ENCODE peak calls at places on chromosomes 4 and X, in eight cellular contexts. Q, N, U, A, K, B, F and E are unnamed samples.

GRCh38 chr4:39469429-39470077 is 10.7 kb downstream of the LIAS start:
- DNase-seq in Q (peak), N (no peak), U (peak), A (peak), K (no peak), B (peak), F (peak), E (no peak)

GRCh38 chr4:53644607-53645006 is 53.3 kb upstream of the LNX1 start:
- DNase-seq in Q (peak), N (peak), U (no peak), A (no peak), K (peak), B (no peak), F (no peak), E (peak)

GRCh38 chrX:68852046-68852445 is 23.2 kb downstream of the EFNB1 start:
- DNase-seq in Q (no peak), N (no peak), U (no peak), A (no peak), K (no peak), B (no peak), F (no peak), E (no peak)

GRCh38 chrX:129449141-129449540 is 74.1 kb downstream of the SMARCA1 start:
- DNase-seq in Q (no peak), N (no peak), U (no peak), A (no peak), K (no peak), B (no peak), F (no peak), E (no peak)

GRCh38 chrX:104351173-104351769 is 96.5 kb upstream of the ESX1 start:
- DNase-seq in Q (peak), N (no peak), U (no peak), A (no peak), K (no peak), B (no peak), F (peak), E (no peak)

GRCh38 chr4:98568896-98569663 is 89.3 kb downstream of the TSPAN5 start:
- DNase-seq in Q (no peak), N (no peak), U (no peak), A (no peak), K (no peak), B (no peak), F (peak), E (no peak)

GRCh38 chrX:130340271-130340670 is 552 bp downstream of the SLC25A14 start:
- DNase-seq in Q (no peak), N (no peak), U (no peak), A (no peak), K (no peak), B (no peak), F (no peak), E (no peak)

GRCh38 chrX:74534569-74535038 is 79.8 kb downstream of the RLIM start:
- DNase-seq in Q (no peak), N (no peak), U (no peak), A (no peak), K (no peak), B (no peak), F (peak), E (no peak)

GRCh38 chr4:121041307-121042090 is 30.8 kb downstream of the NDNF start:
- DNase-seq in Q (peak), N (no peak), U (no peak), A (no peak), K (no peak), B (no peak), F (no peak), E (no peak)

GRCh38 chrX:21802054-21802660 is 37.3 kb upstream of the MBTPS2 start:
- DNase-seq in Q (no peak), N (no peak), U (no peak), A (no peak), K (no peak), B (no peak), F (no peak), E (no peak)

GRCh38 chr4:16705341-16705740 is 193.1 kb downstream of the LDB2 start:
- DNase-seq in Q (no peak), N (no peak), U (no peak), A (no peak), K (no peak), B (no peak), F (no peak), E (no peak)

GRCh38 chr4:13240066-13240465 is 244.1 kb downstream of the RAB28 start:
- DNase-seq in Q (peak), N (no peak), U (no peak), A (no peak), K (no peak), B (no peak), F (no peak), E (no peak)

GRCh38 chr4:177447417-177448004 is 5.3 kb upstream of the AGA start:
- DNase-seq in Q (no peak), N (no peak), U (no peak), A (no peak), K (no peak), B (no peak), F (no peak), E (no peak)

GRCh38 chr4:112897548-112897947 is 151.9 kb upstream of the ANK2 start:
- DNase-seq in Q (peak), N (no peak), U (no peak), A (no peak), K (no peak), B (no peak), F (peak), E (no peak)

GRCh38 chrX:141642979-141643378 is 53.5 kb downstream of the SPANXA2 start:
- DNase-seq in Q (peak), N (no peak), U (no peak), A (no peak), K (no peak), B (no peak), F (peak), E (no peak)

GRCh38 chr4:7876096-7876993 is 63.3 kb downstream of the AFAP1 start:
- DNase-seq in Q (no peak), N (no peak), U (no peak), A (no peak), K (no peak), B (no peak), F (peak), E (no peak)

GRCh38 chr4:168682898-168683500 is 186.1 kb downstream of the PALLD start:
- DNase-seq in Q (peak), N (no peak), U (no peak), A (no peak), K (no peak), B (no peak), F (no peak), E (no peak)

DNA sequence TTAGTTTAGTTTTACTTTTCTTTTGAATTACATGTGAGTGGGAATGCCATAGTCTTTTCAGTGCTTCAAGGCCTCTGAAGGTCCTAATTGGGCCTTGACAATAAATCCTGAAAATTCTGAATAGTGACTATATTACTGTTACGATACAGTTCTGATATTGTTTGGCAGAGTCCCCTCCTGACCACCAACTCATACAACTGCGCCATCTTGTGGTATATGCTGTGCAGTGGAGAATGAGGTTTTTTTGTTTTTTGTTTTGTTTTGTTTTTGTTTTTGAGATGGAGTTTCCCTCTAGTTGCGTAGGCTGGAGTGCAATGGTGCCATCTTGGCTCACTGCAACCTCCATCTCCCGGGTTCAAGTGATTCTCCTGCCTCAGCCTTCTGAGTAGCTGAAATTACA is 56.6 kb upstream of the CHRDL1 start:
- DNase-seq in Q (peak), N (no peak), U (no peak), A (peak), K (no peak), B (no peak), F (peak), E (no peak)
- TF ChIP-seq CTCF in Q (peak), N (no peak), U (no peak), A (peak), K (peak), B (peak), F (peak), E (peak)

DNA sequence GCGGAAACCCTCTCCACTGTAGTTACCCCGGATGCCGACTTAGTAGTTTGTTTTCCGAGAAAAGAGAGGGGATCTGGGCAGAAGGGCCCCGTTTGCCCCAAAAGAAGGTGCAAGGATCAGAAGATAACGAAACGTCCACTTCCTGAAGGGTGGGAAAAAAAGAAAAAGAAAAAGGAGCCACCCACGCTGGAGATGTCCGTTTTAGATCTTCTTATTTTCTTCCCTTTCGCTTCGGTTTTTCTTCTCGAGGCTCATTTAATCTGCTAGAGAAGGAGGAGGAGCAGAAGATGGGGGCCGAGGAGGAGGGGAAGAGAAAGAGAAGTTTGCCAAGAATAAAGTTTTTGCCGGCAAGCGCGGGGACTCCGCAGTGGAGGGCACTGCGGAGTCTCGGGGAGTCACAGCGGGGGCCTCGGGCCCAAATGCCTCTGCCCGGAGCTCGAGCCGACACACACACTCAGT is 490 bp downstream of the LEF1 start:
- DNase-seq in Q (no peak), N (no peak), U (no peak), A (no peak), K (no peak), B (no peak), F (no peak), E (no peak)
- H3K27ac ChIP-seq in Q (no peak), N (no peak), U (no peak), A (peak), K (peak), B (peak), F (peak), E (no peak)

GRCh38 chr4:102625232-102625930 is 124.2 kb downstream of the NFKB1 start:
- DNase-seq in Q (peak), N (no peak), U (no peak), A (peak), K (peak), B (no peak), F (peak), E (no peak)
- TF ChIP-seq CTCF in Q (peak), N (no peak), U (no peak), A (peak), K (no peak), B (no peak), F (peak), E (peak)

DNA sequence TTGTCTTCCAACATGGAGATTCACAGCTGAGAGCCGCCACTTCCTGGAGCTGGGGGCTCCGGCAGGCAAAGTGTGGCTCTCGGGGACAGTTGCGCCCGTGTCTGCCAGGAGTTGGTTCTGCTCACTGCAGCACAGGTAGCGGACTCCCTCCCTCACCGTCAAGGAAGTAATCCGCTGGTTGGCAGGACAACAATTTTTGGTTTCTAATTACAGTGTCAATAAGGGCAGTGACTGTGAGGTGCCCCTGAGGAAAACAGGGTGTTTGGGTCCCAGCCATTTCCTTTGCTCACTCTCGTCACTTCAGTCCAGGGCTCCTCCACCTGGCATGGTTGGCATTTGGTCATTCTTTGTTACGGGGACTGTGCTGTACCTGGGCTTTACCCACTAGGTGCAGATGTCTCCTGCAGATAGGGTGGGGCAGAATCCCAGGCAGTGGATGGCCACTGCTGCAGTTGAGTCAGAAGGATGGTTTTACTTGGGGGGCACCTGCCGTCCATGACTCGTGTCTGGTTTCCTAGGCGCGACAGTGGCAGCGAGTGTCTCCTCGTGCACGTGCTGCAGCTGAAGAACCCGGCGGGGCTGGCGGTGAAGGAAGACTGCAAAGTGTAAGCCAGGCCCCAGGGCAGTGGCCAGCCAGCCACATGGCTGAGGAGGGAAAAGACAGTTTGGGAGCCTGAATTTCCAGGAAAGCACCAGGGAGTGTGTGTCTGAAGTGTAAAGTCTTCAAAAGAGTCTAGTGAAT is 32.1 kb upstream of the CLCN4 start:
- DNase-seq in Q (no peak), N (no peak), U (no peak), A (no peak), K (no peak), B (no peak), F (no peak), E (no peak)
- H3K27ac ChIP-seq in Q (no peak), N (no peak), U (no peak), A (no peak), K (no peak), B (no peak), F (no peak), E (no peak)

GRCh38 chrX:11908371-11908770 is 150.3 kb downstream of the MSL3 start:
- DNase-seq in Q (peak), N (no peak), U (no peak), A (peak), K (no peak), B (no peak), F (peak), E (no peak)
- TF ChIP-seq CTCF in Q (peak), N (no peak), U (no peak), A (peak), K (no peak), B (no peak), F (peak), E (no peak)

DNA sequence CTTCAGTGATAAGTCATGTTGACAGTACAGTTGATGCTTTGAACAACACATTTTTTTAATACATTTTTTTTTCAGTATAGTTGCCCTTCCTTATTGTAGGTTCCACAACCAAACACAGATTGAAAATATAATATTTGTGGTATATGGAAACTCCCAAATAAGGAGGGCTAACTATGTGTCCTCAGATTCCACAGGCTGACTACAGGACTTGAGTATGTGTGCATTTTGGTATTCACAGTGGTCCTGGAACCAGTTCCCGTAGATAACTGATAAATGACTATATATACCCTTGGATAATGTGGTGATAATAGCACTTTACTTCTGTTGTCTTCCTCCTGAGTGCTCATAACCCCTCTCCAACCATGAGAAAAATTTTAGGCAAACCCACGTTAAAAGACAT is 111.6 kb upstream of the NUDT6 start:
- DNase-seq in Q (no peak), N (no peak), U (no peak), A (no peak), K (no peak), B (no peak), F (no peak), E (no peak)
- H3K27ac ChIP-seq in Q (no peak), N (no peak), U (no peak), A (no peak), K (no peak), B (no peak), F (no peak), E (no peak)

DNA sequence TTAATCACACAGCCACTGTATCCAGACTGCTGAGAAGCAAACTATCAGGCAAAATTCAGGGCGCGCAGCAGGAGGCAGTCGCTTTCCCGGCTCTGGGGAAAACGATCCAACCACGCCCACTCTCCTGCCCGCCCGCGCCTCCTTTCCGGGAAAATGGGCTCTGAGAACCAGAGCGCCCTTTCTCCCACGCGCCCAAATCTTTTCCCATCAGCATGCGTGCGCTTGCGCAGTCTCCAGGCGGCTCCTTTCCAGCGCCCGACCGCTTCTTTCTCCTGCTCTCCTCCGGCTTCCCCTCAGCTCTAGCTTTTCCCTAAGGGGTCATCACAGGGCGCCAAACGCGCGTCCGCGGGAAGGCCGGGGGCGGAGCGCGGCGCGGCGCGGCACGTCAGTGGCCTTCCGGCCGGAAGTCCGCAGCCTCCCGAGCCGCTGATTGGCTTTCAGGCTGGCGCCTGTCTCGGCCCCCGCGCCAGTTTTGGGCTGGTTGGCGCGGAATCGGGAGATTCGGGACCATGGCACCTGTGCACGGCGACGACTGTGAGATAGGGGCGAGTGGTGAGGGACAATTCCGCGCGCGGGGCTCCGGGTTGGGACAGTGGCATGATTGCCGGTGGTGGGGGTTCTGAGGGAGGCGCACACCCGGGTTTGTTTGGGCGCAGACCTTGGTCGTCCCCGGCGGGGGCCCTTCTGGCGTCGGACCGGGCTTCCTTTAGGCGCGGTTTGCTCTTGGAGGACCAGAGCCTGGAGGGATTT is at the start of gene POLA1:
- DNase-seq in Q (peak), N (peak), U (peak), A (peak), K (peak), B (peak), F (peak), E (peak)
- TF ChIP-seq CTCF in Q (peak), N (no peak), U (no peak), A (no peak), K (no peak), B (no peak), F (peak), E (no peak)